ENCODE peak calls at places on chromosomes 13 and 19, in four cellular contexts. V is psoas muscle, D is NB4, X is transverse colon. Y is an unnamed sample.
A peak's percentile ranks its signal among the peaks of the same experiment; 100 is the strongest.

GRCh38 chr19:2982556-2982955 is 5.2 kb downstream of the TLE6 start:
- DNase-seq in V (no peak), X (no peak), D (no peak), Y (no peak)

GRCh38 chr19:11659612-11660011 is 62.3 kb downstream of the ZNF627 start:
- DNase-seq in X (no peak), V (no peak), D (peak; percentile 34), Y (no peak)

GRCh38 chr13:33249066-33249465 is 36.5 kb downstream of the STARD13 start:
- DNase-seq in V (no peak), X (no peak), D (no peak), Y (no peak)

GRCh38 chr13:101773062-101773461 is 320.6 kb downstream of the ITGBL1 start:
- DNase-seq in V (no peak), D (no peak), X (no peak), Y (no peak)

GRCh38 chr13:59318320-59318930 is 845.3 kb downstream of the DIAPH3 start:
- DNase-seq in V (peak; percentile 64), X (peak; percentile 54), D (peak; percentile 62), Y (peak; percentile 73)

GRCh38 chr13:59034198-59034597 is 1129.5 kb downstream of the DIAPH3 start:
- DNase-seq in D (no peak), X (no peak), V (no peak), Y (no peak)

GRCh38 chr13:49124693-49125304 is 95.3 kb upstream of the MLNR start:
- DNase-seq in X (no peak), D (no peak), V (no peak), Y (no peak)

GRCh38 chr19:49592486-49593232 is 1.7 kb downstream of the PRR12 start:
- DNase-seq in X (no peak), V (no peak), D (peak; percentile 70), Y (no peak)

GRCh38 chr13:99197257-99197651 is 3.4 kb upstream of the UBAC2 start:
- DNase-seq in D (no peak), X (peak; percentile 60), V (no peak), Y (no peak)

GRCh38 chr13:31495336-31495735 is 244.0 kb upstream of the RXFP2 start:
- DNase-seq in V (no peak), D (no peak), X (no peak), Y (no peak)

GRCh38 chr19:588758-589692 is 656 bp upstream of the HCN2 start:
- DNase-seq in D (no peak), V (no peak), X (no peak), Y (no peak)

GRCh38 chr13:44710576-44710975 is 134.4 kb upstream of the TSC22D1 start:
- DNase-seq in D (no peak), V (no peak), X (no peak), Y (no peak)

GRCh38 chr19:45280471-45280961 is 29.4 kb downstream of the MARK4 start:
- DNase-seq in D (no peak), V (no peak), X (no peak), Y (no peak)

GRCh38 chr19:45279587-45280192 is 28.6 kb downstream of the MARK4 start:
- DNase-seq in V (no peak), X (no peak), D (no peak), Y (no peak)

GRCh38 chr19:45278087-45278486 is 27.0 kb downstream of the MARK4 start:
- DNase-seq in V (no peak), X (no peak), D (no peak), Y (no peak)

DNA sequence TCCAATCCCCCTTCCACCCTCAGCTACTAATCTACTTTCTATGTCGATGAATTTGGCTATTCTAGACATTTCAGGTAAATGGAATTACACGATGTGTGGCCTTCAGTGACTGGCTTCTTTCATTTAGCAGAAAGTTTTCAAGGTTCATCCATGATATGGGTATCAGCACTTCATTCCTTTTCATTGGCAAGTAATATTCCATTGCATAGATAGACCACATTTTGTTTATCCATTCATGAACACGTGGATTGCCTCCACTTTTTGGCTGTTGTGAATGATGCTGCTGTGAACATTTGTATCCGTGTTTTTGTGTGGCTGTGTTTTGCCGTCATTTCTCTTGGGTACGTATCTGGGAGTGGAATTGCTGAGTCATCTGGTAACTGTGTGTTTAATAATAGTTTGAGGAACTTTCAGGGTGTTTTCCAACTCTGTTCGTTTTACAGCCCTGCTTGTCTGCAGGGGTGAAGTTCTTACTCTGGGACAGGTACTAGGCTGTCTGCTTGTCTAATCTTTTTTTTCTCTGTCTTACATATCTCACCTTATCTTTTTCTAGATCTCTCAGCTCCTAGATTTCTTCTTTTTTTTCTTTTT is 32.5 kb downstream of the MARK4 start:
- DNase-seq in X (no peak), V (no peak), D (peak; percentile 31), Y (no peak)
- TF ChIP-seq CTCF in X (no peak), V (no peak), D (no peak), Y (no peak)

GRCh38 chr19:58387338-58388174 is 487 bp downstream of the RPS5 start:
- DNase-seq in V (no peak), D (no peak), X (no peak), Y (no peak)
- TF ChIP-seq CTCF in V (no peak), D (no peak), X (no peak), Y (no peak)

DNA sequence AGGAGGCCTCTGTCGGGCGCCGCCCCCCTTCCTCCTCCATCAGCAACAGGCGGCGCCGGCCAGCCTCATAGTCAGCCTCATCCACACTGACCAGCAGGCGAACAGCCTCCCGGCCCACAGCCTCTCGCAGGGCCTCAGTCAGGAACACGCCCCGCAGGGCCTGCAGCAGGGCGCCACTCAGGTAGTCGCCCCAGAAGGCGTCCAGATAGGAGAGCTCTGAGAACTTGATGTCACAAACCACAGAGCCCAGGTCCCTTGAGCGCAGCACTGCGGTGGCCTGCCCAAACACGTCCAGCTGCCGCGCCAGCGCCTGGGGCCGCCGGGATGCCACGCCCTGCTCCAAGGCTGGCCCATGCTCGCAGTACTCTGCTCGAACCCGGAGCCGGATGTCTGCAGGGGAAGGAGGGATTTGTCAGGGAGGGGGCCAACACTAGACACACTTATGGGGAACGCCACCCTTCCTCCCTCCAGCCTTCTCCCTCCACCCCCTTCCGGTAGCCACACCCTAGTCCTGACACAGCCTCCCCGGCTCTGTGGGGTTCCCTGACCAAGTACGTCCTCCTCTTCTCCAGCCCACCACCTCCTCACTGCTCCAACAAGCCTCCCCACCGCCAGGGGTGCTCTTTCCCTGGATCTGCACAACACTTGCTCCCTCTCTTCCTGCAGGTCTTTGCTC is 17.9 kb downstream of the DEDD2 start:
- DNase-seq in D (peak; percentile 95), X (peak; percentile 53), V (peak; percentile 66), Y (peak; percentile 34)
- TF ChIP-seq CTCF in D (peak; percentile 71), X (no peak), V (no peak), Y (no peak)

DNA sequence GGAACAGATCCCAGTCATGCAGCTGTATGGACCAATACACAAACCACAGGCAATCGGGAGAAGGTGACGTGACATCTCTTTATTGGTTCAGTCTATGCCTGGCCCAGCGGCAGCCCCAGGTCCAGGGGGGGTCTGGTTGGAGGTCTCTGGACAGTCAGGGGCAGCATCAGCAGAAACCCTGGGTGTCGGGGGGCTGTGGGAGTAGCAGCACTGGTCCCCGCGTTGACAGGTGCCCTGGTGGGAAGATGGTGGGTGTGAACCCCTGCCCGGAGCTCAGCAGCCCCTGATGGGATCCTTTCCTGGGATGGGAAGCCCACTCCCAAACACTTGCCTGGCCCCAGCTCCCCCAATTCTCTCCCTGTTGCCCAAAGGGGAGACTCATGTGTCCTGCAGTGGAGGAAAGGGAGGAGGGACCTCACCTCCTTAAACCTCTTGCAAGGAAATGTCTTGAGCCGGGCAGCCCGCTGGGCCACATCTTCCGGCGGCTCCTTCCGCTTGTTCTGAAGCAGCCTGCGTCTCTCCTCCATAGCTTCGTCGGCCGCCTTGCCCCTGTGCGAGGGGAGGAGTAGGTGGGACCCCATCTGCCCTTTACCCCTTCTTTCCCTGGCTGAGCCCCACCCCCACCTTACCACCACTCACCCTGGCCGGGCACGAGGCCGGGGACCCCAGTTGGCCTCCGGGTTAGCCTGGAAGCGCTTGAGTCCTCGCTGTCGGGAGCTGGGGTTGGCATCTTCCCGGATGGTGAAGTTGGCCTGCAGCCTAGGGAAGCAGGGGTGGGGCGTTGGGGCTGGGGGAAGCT is 2.4 kb upstream of the LYL1 start:
- DNase-seq in V (no peak), X (no peak), D (no peak), Y (no peak)
- TF ChIP-seq CTCF in V (no peak), X (no peak), D (no peak), Y (no peak)

GRCh38 chr19:10219678-10220077 is 11.5 kb downstream of the S1PR2 start:
- DNase-seq in V (no peak), D (peak; percentile 78), X (no peak), Y (no peak)
- TF ChIP-seq CTCF in V (no peak), D (peak; percentile 81), X (no peak), Y (peak; percentile 18)

GRCh38 chr19:4456566-4456842 is 1.1 kb downstream of the UBXN6 start:
- DNase-seq in X (peak; percentile 36), V (peak; percentile 55), D (no peak), Y (no peak)

GRCh38 chr19:4456843-4457653 is 546 bp downstream of the UBXN6 start:
- DNase-seq in D (peak; percentile 62), V (peak; percentile 64), X (peak; percentile 47), Y (peak; percentile 41)

GRCh38 chr19:4454621-4454951 is 3.0 kb downstream of the UBXN6 start:
- DNase-seq in V (no peak), D (no peak), X (no peak), Y (no peak)

GRCh38 chr19:4454952-4455738 is 2.4 kb downstream of the UBXN6 start:
- DNase-seq in D (no peak), V (peak; percentile 70), X (no peak), Y (no peak)

DNA sequence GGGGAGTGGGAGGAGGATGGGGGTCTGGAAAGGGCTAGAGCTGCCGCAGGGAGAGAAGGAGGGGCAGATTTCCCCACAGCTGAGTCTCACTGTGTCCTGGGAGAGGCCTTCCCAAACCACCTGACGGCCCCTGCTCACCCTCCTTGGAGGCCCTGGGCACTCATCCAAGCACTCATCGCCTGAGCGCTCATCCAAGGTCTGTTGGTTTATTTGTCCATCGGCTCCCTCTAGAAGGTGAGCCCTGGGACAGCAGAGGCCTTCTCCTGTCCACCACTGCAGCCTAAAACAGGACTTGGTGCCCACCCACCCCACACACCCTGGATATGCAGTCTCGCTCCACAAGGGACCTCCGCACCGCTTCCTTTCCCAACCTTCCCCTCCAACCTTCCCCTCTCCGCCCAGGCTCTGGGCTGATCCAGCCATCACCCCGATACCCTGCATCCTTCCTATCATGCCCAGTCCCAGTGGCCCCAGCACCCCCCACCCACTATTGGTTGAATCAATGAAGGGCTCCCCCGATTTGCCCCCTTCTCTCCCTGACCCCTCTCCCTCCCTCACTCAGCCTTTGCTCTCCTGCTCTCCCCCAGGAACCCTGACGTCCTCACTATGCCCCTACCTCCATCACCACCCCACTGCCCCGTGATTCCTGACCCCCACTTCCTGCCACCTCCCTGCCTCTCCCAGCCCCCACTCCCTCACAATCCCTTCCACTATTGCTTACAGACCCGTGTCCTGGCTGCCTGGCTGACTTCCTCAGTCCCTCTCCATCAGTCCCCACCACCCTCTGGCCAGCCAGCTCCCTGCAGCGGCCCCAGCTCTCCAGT is 1.6 kb downstream of the UBXN6 start:
- DNase-seq in V (peak; percentile 88), D (peak; percentile 59), X (peak; percentile 48), Y (no peak)
- TF ChIP-seq CTCF in V (no peak), D (no peak), X (no peak), Y (no peak)

DNA sequence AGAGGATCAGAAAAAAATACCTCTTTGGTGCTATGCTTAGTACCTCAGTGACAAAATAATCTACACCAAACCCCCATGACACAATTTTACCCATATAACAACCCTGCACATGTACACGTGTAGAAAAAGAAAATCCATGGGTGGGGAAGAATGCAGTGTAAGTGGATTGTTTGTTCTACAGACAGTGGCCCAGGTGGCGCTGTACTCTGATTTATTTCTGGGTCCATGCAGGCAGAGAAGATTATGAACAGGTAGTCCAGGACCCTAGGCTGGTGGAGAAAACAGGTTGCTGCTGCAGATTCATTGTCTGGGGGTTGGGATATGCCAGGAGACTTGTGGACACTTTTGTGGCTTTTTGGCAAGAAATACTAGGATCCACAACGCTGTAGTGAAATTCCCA is 9.1 kb downstream of the ZNF100 start:
- DNase-seq in X (no peak), V (no peak), D (no peak), Y (no peak)
- TF ChIP-seq CTCF in X (no peak), V (no peak), D (no peak), Y (no peak)

GRCh38 chr19:16117594-16118033 is 5.9 kb downstream of the RAB8A start:
- DNase-seq in X (peak; percentile 51), V (peak; percentile 36), D (peak; percentile 86), Y (no peak)
- TF ChIP-seq CTCF in X (no peak), V (no peak), D (peak; percentile 32), Y (no peak)